ENCODE peak calls at places on chromosomes 4 and X, in ten cellular contexts. U is endothelial cell of umbilical vein; J is RPMI7951; B is heart right ventricle; R is kidney glomerular epithelial cell; I is GM04504; K is nucleus accumbens; N is HFFc6; G is stimulated activated CD8-positive, alpha-beta memory T cell treated with anti-CD3 and anti-CD28 coated beads, Interleukin-4, amount 100 ng/mL, for 1 hour; E is posterior cingulate gyrus. P is an unnamed sample.

GRCh38 chr4:168917150-168917779 is 92.8 kb downstream of the CBR4 start:
- DNase-seq in G (no peak), N (peak), E (no peak), B (no peak), I (no peak), K (no peak), R (no peak), U (peak), J (peak), P (no peak)

GRCh38 chrX:51292421-51292820 is 40.2 kb upstream of the NUDT10 start:
- DNase-seq in B (no peak), E (no peak), R (no peak), K (no peak), I (no peak), G (no peak), N (no peak), J (no peak), U (no peak), P (no peak)

GRCh38 chr4:78293841-78294301 is 236.7 kb downstream of the FRAS1 start:
- DNase-seq in J (peak), E (no peak), G (no peak), R (peak), K (no peak), U (no peak), B (no peak), N (peak), I (peak), P (no peak)

GRCh38 chrX:149286940-149287349 is 218.2 kb downstream of the IDS start:
- DNase-seq in K (no peak), I (peak), E (peak), U (peak), J (peak), G (no peak), N (no peak), B (peak), R (no peak), P (peak)

GRCh38 chr4:94852601-94853000 is 94.8 kb downstream of the BMPR1B start:
- DNase-seq in R (no peak), K (no peak), J (no peak), I (no peak), G (no peak), E (no peak), N (no peak), U (no peak), B (no peak), P (no peak)

GRCh38 chr4:7327341-7327885 is 107.3 kb downstream of the PSAPL1 start:
- DNase-seq in U (no peak), K (no peak), E (no peak), I (no peak), R (no peak), J (peak), N (no peak), B (no peak), G (no peak), P (no peak)

GRCh38 chr4:52957791-52958190 is 95.7 kb downstream of the RASL11B start:
- DNase-seq in E (no peak), G (no peak), J (no peak), R (no peak), I (no peak), B (no peak), K (no peak), U (no peak), N (no peak), P (no peak)

GRCh38 chr4:77163636-77164035 is 6.6 kb downstream of the CCNG2 start:
- DNase-seq in U (no peak), N (no peak), R (no peak), B (no peak), K (no peak), E (no peak), I (no peak), G (no peak), J (no peak), P (no peak)

GRCh38 chrX:126557151-126557550 is 4.5 kb upstream of the DCAF12L1 start:
- DNase-seq in U (peak), N (no peak), B (no peak), G (no peak), K (no peak), I (no peak), R (no peak), E (no peak), J (no peak), P (no peak)

GRCh38 chr4:74123065-74123728 is 24.2 kb upstream of the CXCL2 start:
- DNase-seq in N (no peak), K (no peak), J (peak), B (no peak), R (no peak), I (peak), U (no peak), G (no peak), E (no peak), P (no peak)

GRCh38 chrX:108468486-108468885 is 28.8 kb downstream of the COL4A5 start:
- DNase-seq in K (no peak), B (no peak), U (no peak), E (no peak), J (peak), R (no peak), G (no peak), I (peak), N (peak), P (no peak)

GRCh38 chrX:11138498-11139390 is 27.6 kb downstream of the HCCS start:
- DNase-seq in N (no peak), B (no peak), K (no peak), E (no peak), R (no peak), G (no peak), U (no peak), J (no peak), I (no peak), P (no peak)

GRCh38 chr4:182093431-182093831 is 149.8 kb upstream of the TENM3 start:
- DNase-seq in N (no peak), B (no peak), I (no peak), G (no peak), K (no peak), E (no peak), U (no peak), J (peak), R (no peak), P (no peak)

GRCh38 chr4:161419822-161420221 is 744.0 kb downstream of the FSTL5 start:
- DNase-seq in N (no peak), B (no peak), U (peak), I (no peak), R (no peak), G (no peak), E (no peak), J (no peak), K (no peak), P (no peak)

GRCh38 chrX:16839852-16840460 is 30.2 kb downstream of the RBBP7 start:
- DNase-seq in N (peak), G (no peak), B (no peak), R (peak), I (no peak), U (no peak), J (peak), K (peak), E (no peak), P (no peak)

GRCh38 chr4:101711590-101712255 is 78.8 kb upstream of the BANK1 start:
- DNase-seq in E (no peak), U (no peak), K (no peak), N (no peak), G (no peak), J (no peak), R (no peak), I (no peak), B (no peak), P (no peak)

GRCh38 chr4:1418494-1419285 is 12.4 kb upstream of the NKX1-1 start:
- DNase-seq in N (no peak), B (no peak), K (no peak), J (no peak), G (no peak), E (peak), I (no peak), R (no peak), U (no peak), P (no peak)

GRCh38 chrX:151737494-151737893 is 2.9 kb downstream of the CNGA2 start:
- DNase-seq in G (no peak), E (no peak), J (no peak), R (no peak), B (no peak), U (no peak), N (no peak), K (no peak), I (no peak), P (no peak)

GRCh38 chr4:89660851-89661250 is 176.1 kb downstream of the SNCA start:
- DNase-seq in U (no peak), B (no peak), R (no peak), I (no peak), G (no peak), E (no peak), N (no peak), K (no peak), J (no peak), P (no peak)